ENCODE peak calls at places on chromosomes 6 and 20, in seven cellular contexts. C, B, G, X, D, S and A are unnamed samples.

GRCh38 chr20:63744574-63745423 is 5.2 kb downstream of the SLC2A4RG start:
- DNase-seq in S (no peak), X (no peak), B (no peak), C (no peak), G (no peak), D (no peak), A (no peak)

GRCh38 chr6:113818528-113818927 is 38.6 kb upstream of the MARCKS start:
- DNase-seq in G (no peak), B (no peak), S (no peak), X (no peak), D (no peak), C (no peak), A (no peak)

GRCh38 chr6:130671119-130672104 is 155.8 kb upstream of the SMLR1 start:
- DNase-seq in C (no peak), G (no peak), D (peak), S (no peak), X (no peak), B (peak), A (no peak)

GRCh38 chr20:25018841-25019240 is 26.3 kb upstream of the APMAP start:
- DNase-seq in S (no peak), C (no peak), X (no peak), D (peak), B (no peak), G (no peak), A (no peak)

GRCh38 chr6:13787146-13787545 is 27.2 kb downstream of the MCUR1 start:
- DNase-seq in G (no peak), D (no peak), S (no peak), C (no peak), B (no peak), X (no peak), A (no peak)

GRCh38 chr6:145813285-145814034 is 1.1 kb downstream of the FBXO30 start:
- DNase-seq in X (no peak), G (no peak), D (no peak), C (no peak), S (no peak), B (no peak), A (no peak)

GRCh38 chr6:19210849-19211590 is 626.1 kb upstream of the ID4 start:
- DNase-seq in D (no peak), X (peak), C (no peak), S (no peak), B (peak), G (no peak), A (no peak)

GRCh38 chr20:18695175-18695574 is 107.3 kb downstream of the DTD1 start:
- DNase-seq in S (no peak), C (no peak), B (no peak), D (no peak), X (no peak), G (no peak), A (no peak)

GRCh38 chr6:45663181-45664180 is 285.7 kb upstream of the SUPT3H start:
- DNase-seq in S (no peak), C (no peak), B (peak), G (peak), X (no peak), D (no peak), A (peak)

GRCh38 chr6:142530566-142530965 is 228.8 kb downstream of the ADGRG6 start:
- DNase-seq in B (no peak), G (no peak), C (no peak), X (no peak), D (no peak), S (no peak), A (no peak)

GRCh38 chr20:59939052-59939878 is 840 bp downstream of the PPP1R3D start:
- DNase-seq in D (no peak), X (peak), G (no peak), C (no peak), B (peak), S (no peak), A (no peak)

DNA sequence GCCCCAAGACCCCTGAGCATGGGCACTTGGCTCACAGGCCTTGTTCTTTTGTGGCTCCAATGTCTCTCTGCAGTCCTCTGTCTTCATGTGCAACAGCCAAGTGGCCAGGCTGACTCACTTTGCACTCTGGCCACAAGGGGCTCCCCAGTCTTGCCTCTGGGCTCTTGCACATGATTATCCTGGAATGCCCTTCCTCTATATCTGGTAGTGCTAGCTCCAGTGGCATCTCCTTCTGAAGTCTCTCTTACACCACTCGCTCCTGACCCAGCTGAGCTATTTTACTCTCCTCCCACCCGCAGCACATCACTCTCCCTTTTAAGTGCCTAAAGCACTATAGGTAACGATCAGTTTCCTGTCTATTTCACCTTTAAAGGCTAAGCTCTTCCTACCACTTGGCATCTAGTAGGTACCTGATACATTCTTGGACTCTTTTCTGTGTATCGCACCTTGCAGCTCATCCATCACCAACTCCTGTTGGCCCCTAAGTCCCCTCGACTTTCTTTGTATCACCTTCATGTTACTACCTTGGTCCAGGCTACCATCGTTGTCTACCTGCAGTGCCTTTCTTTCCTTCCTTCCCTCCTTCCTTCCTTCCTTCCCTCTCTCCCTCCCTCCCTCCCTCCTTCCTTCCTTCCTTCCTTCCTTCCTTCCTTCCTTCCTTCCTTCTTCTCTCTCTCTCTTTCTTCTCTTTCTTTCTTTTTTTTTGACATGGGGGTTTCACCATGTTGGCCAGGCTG is 211.9 kb upstream of the RNF24 start:
- DNase-seq in X (peak), G (no peak), C (no peak), B (no peak), S (peak), D (no peak), A (no peak)
- TF ChIP-seq CTCF in X (peak), G (peak), C (peak), B (peak), S (peak), D (no peak), A (no peak)

GRCh38 chr6:17011985-17012384 is 89.9 kb upstream of the STMND1 start:
- DNase-seq in C (no peak), G (no peak), D (no peak), X (no peak), S (no peak), B (no peak), A (no peak)

GRCh38 chr6:17015144-17015543 is 86.7 kb upstream of the STMND1 start:
- DNase-seq in X (peak), S (no peak), G (peak), C (no peak), D (no peak), B (no peak), A (no peak)

GRCh38 chr6:17015551-17016381 is 86.1 kb upstream of the STMND1 start:
- DNase-seq in C (no peak), X (no peak), D (peak), B (peak), S (no peak), G (no peak), A (no peak)

GRCh38 chr6:17013701-17014100 is 88.1 kb upstream of the STMND1 start:
- DNase-seq in S (no peak), X (no peak), B (no peak), D (no peak), G (no peak), C (no peak), A (no peak)

DNA sequence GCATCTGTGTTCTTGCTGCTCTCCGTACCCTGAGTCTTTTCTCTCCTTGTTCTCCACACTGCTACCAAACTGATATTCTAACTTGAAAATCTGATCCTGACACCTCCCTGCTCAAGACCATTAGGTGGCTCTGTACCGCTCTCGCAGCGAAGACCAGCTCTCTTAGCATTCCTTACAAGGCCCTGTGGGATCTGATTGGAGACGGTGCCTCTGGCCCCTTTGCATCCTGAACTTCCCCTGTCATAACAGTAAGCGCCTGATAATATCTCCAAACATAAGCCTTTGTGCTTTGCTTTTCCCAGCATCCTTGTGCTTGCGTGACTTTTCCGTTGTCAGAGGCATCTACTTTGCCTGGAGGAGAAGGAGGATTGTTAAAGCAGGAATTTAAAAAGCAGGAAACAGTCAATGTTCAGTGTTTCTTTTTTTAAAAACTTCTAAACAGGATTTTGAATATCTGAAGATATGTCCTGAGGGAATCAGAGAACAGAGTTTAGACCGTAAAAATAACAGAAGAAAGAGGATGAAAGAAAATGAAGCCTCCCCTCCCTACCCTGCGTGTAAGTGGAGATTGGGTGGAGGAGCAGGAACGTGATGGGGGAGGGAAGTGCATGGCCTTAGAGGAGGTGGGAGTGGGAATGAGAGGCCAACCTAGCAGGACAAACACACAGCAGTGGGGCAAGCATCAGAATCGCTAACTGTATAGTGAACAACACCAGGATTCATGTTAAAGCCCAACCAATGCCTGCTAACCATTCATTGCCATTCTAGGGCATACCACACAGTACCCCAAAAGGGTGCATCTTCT is 89.2 kb upstream of the STMND1 start:
- DNase-seq in G (no peak), B (no peak), C (no peak), D (no peak), X (no peak), S (no peak), A (no peak)
- TF ChIP-seq CTCF in G (no peak), B (peak), C (no peak), D (no peak), X (no peak), S (no peak), A (no peak)

GRCh38 chr20:47141350-47141921 is 215.1 kb downstream of the ZMYND8 start:
- DNase-seq in G (no peak), D (no peak), S (no peak), C (no peak), B (no peak), X (no peak), A (no peak)

GRCh38 chr20:47144463-47144862 is 212.0 kb downstream of the ZMYND8 start:
- DNase-seq in G (no peak), D (no peak), B (no peak), X (no peak), C (no peak), S (no peak), A (no peak)

GRCh38 chr20:47142782-47143170 is 213.7 kb downstream of the ZMYND8 start:
- DNase-seq in S (no peak), D (no peak), X (no peak), C (no peak), G (no peak), B (no peak), A (no peak)

GRCh38 chr20:47141941-47142781 is 214.3 kb downstream of the ZMYND8 start:
- DNase-seq in C (no peak), D (no peak), S (no peak), G (no peak), X (no peak), B (no peak), A (no peak)

DNA sequence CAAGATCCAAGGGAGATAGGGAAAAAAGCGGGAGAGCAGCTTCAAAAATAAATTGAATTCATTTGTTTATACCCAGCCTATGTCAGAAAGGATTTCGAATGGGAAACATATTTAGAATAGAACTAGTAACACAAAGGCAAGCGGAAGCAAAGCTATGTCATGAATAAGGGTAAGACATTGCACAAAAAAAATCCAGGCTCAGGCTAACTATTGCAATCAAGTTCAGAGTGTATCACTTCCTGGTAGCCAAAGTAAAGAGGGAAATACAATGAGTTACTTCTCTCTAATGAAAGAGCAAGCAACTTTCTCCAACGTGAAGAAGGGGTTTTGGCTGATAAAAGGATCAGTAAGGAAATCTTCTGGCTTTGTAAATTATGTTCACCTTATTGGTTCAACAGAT is 212.8 kb downstream of the ZMYND8 start:
- DNase-seq in G (no peak), C (no peak), X (no peak), B (no peak), D (no peak), S (no peak), A (no peak)
- TF ChIP-seq CTCF in G (no peak), C (no peak), X (no peak), B (no peak), D (no peak), S (no peak), A (no peak)

DNA sequence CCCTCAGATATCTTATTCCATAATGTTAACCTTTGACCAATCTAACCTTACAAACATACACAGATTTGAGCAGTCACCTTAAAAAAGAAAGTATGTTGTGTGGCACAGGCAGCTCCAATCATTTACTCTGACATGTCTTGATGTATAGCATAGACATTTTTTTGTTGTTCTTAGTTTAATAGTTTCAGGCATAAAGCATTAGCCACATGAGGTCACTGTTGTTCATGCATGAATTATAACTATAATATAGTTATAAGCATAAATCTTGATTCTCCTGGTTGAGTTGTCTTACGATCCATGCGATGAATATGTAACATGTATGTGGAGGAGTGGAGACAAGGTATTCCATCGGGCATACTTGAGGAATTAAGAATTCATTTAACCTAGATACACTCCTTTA is 26.1 kb upstream of the NKAIN2 start:
- DNase-seq in B (no peak), D (no peak), X (no peak), C (no peak), G (no peak), S (no peak), A (no peak)
- TF ChIP-seq CTCF in B (peak), D (no peak), X (no peak), C (no peak), G (no peak), S (no peak), A (no peak)

GRCh38 chr20:57902478-57902877 is 192.7 kb upstream of the PMEPA1 start:
- DNase-seq in C (no peak), D (no peak), B (no peak), S (no peak), X (peak), G (peak), A (no peak)
- TF ChIP-seq CTCF in C (no peak), D (no peak), B (no peak), S (no peak), X (no peak), G (no peak), A (no peak)

GRCh38 chr6:25746968-25747367 is 7.6 kb upstream of the SLC17A4 start:
- DNase-seq in G (no peak), X (no peak), B (no peak), S (no peak), D (no peak), C (no peak), A (no peak)
- TF ChIP-seq CTCF in G (no peak), X (no peak), B (no peak), S (no peak), D (no peak), C (no peak), A (no peak)

GRCh38 chr20:37397954-37398749 is 52.2 kb downstream of the SRC start:
- DNase-seq in S (no peak), X (no peak), B (no peak), G (no peak), D (no peak), C (no peak), A (no peak)

GRCh38 chr20:37396520-37397075 is 50.7 kb downstream of the SRC start:
- DNase-seq in C (no peak), D (no peak), S (no peak), X (no peak), B (no peak), G (no peak), A (peak)

GRCh38 chr20:37395921-37396519 is 50.1 kb downstream of the SRC start:
- DNase-seq in X (no peak), G (no peak), C (no peak), S (no peak), D (no peak), B (peak), A (no peak)

GRCh38 chr20:37398750-37399621 is 53.0 kb downstream of the SRC start:
- DNase-seq in S (no peak), G (no peak), X (no peak), D (no peak), C (no peak), B (no peak), A (no peak)

GRCh38 chr20:37397076-37397953 is 51.4 kb downstream of the SRC start:
- DNase-seq in C (no peak), S (peak), X (no peak), B (no peak), D (no peak), G (no peak), A (no peak)
- TF ChIP-seq CTCF in C (no peak), S (no peak), X (no peak), B (no peak), D (no peak), G (no peak), A (no peak)

DNA sequence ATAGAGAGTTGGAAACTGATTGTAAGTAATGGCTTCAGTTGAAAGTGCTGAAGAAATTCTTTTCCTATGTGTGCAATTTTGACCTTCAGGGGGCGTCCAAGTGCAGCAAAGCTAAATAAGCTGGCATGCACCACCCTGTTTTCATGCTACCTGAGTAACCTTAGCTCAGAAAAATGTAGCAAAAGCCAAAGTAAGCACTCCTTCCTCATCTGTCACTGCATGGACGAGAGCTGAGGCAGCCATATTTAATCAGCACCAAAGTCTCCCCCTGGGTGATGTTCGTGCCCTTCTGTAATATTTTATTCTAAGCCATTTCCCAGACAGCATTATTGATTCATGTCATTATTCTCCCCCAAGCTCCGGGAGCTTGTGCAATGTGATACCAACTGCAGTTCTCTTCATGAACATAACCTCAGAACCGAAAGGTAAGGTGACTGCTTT is 123.1 kb downstream of the RPS12 start:
- DNase-seq in S (peak), C (no peak), X (peak), D (no peak), B (no peak), G (peak), A (peak)
- TF ChIP-seq CTCF in S (peak), C (peak), X (peak), D (no peak), B (peak), G (peak), A (peak)

GRCh38 chr20:51768759-51769517 is 748 bp upstream of the ATP9A start:
- DNase-seq in G (no peak), C (no peak), B (no peak), S (no peak), D (no peak), X (no peak), A (no peak)

GRCh38 chr20:51769941-51770615 is 1.9 kb upstream of the ATP9A start:
- DNase-seq in X (no peak), G (no peak), C (no peak), D (no peak), S (no peak), B (no peak), A (no peak)

GRCh38 chr20:51767867-51768758 is at the start of gene ATP9A:
- DNase-seq in B (peak), C (no peak), D (peak), G (peak), S (no peak), X (no peak), A (no peak)

GRCh38 chr20:51763965-51764602 is 4.1 kb downstream of the ATP9A start:
- DNase-seq in X (no peak), B (no peak), D (no peak), S (no peak), C (no peak), G (no peak), A (no peak)

DNA sequence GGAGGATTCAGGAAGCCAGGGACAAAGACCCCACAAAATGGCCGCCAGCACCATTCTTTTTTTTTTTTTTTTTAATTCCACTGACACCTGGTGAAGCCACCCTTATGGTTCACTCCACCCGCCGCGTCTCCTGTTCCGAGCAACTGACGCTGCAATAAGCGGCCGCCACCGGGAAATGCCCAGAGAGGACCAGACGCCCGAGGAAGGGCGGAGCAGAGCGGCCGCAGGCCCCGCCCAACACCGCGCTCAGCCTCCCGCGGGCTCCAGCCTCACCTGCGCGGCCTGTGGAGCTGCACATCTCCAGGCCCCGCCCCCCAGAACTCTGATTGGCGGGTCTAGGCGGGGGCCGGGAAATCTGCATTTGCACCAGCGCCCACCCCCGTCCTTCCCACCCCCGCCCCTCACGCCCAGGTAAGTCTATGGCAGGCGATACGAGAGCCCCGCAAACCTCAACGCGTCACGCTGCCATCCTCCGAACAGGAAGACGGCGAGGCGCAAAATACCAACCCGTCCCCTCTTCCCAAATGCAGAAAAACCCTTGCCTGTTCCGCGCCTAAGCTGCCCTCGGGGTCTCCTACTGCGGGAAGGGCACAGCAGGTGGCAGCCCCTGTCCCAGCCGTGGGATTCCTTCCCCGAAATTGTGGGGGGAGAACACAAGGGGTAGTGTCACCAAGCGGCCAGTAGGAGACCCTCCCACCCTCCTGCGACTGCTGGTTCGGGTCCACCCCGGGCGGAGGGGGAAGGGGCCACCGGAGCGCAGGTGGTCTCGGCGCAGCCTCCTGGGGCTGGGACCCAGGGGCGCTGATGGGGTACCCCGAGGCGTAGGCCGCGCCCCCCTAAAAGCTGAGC is 948 bp downstream of the ATP9A start:
- DNase-seq in S (peak), X (peak), C (no peak), D (peak), B (peak), G (peak), A (peak)
- TF ChIP-seq CTCF in S (no peak), X (no peak), C (peak), D (no peak), B (peak), G (no peak), A (peak)